ENCODE peak calls at places on chromosomes 13 and 19, in four cellular contexts. One of them, this sample, is unnamed.

GRCh38 chr19:47433121-47433520 is 13.8 kb upstream of the MEIS3 start:
- DNase-seq in stomach: no peak
- DNase-seq in endothelial cell of umbilical vein: no peak
- DNase-seq in HCT116: no peak
- DNase-seq in this sample: no peak

GRCh38 chr19:46716013-46716671 is 772 bp downstream of the PRKD2 start:
- DNase-seq in stomach: peak; percentile 39
- DNase-seq in endothelial cell of umbilical vein: no peak
- DNase-seq in HCT116: no peak
- DNase-seq in this sample: no peak

GRCh38 chr13:98467263-98467985 is 109.5 kb downstream of the STK24 start:
- DNase-seq in stomach: no peak
- DNase-seq in endothelial cell of umbilical vein: no peak
- DNase-seq in HCT116: no peak
- DNase-seq in this sample: no peak

GRCh38 chr13:85974604-85975366 is 175.6 kb upstream of the SLITRK6 start:
- DNase-seq in stomach: no peak
- DNase-seq in endothelial cell of umbilical vein: no peak
- DNase-seq in HCT116: no peak
- DNase-seq in this sample: no peak

GRCh38 chr13:60335531-60335930 is 61.5 kb upstream of the TDRD3 start:
- DNase-seq in stomach: no peak
- DNase-seq in endothelial cell of umbilical vein: peak; percentile 37
- DNase-seq in HCT116: no peak
- DNase-seq in this sample: no peak

GRCh38 chr13:25406377-25406776 is 34.6 kb downstream of the ATP8A2 start:
- DNase-seq in stomach: no peak
- DNase-seq in endothelial cell of umbilical vein: no peak
- DNase-seq in HCT116: peak; percentile 8
- DNase-seq in this sample: no peak

GRCh38 chr19:32830231-32831014 is 39.1 kb downstream of the SLC7A9 start:
- DNase-seq in stomach: no peak
- DNase-seq in endothelial cell of umbilical vein: no peak
- DNase-seq in HCT116: no peak
- DNase-seq in this sample: no peak

GRCh38 chr13:74061939-74062595 is 72.1 kb downstream of the KLF12 start:
- DNase-seq in stomach: no peak
- DNase-seq in endothelial cell of umbilical vein: peak; percentile 34
- DNase-seq in HCT116: no peak
- DNase-seq in this sample: no peak

GRCh38 chr19:16025108-16026101 is 50.9 kb upstream of the TPM4 start:
- DNase-seq in stomach: peak; percentile 54
- DNase-seq in endothelial cell of umbilical vein: peak; percentile 49
- DNase-seq in HCT116: peak; percentile 56
- DNase-seq in this sample: no peak

GRCh38 chr13:29698106-29698505 is 102.6 kb upstream of the SLC7A1 start:
- DNase-seq in stomach: no peak
- DNase-seq in endothelial cell of umbilical vein: no peak
- DNase-seq in HCT116: no peak
- DNase-seq in this sample: no peak

GRCh38 chr13:45231722-45232121 is 30.9 kb upstream of the KCTD4 start:
- DNase-seq in stomach: no peak
- DNase-seq in endothelial cell of umbilical vein: peak; percentile 29
- DNase-seq in HCT116: no peak
- DNase-seq in this sample: no peak

GRCh38 chr19:5966215-5966614 is 11.7 kb downstream of the RANBP3 start:
- DNase-seq in stomach: no peak
- DNase-seq in endothelial cell of umbilical vein: no peak
- DNase-seq in HCT116: no peak
- DNase-seq in this sample: no peak

GRCh38 chr13:100646030-100646673 is 28.4 kb downstream of the TMTC4 start:
- DNase-seq in stomach: peak; percentile 36
- DNase-seq in endothelial cell of umbilical vein: peak; percentile 34
- DNase-seq in HCT116: peak; percentile 15
- DNase-seq in this sample: no peak

GRCh38 chr13:43959291-43959690 is 79.6 kb downstream of the LACC1 start:
- DNase-seq in stomach: no peak
- DNase-seq in endothelial cell of umbilical vein: no peak
- DNase-seq in HCT116: no peak
- DNase-seq in this sample: no peak

GRCh38 chr13:21741396-21741795 is 70.5 kb downstream of the FGF9 start:
- DNase-seq in stomach: no peak
- DNase-seq in endothelial cell of umbilical vein: no peak
- DNase-seq in HCT116: no peak
- DNase-seq in this sample: no peak

GRCh38 chr19:15265849-15266248 is 33.6 kb upstream of the EPHX3 start:
- DNase-seq in stomach: peak; percentile 93
- DNase-seq in endothelial cell of umbilical vein: peak; percentile 97
- DNase-seq in HCT116: no peak
- DNase-seq in this sample: peak; percentile 76

GRCh38 chr13:49585220-49586157 is at the start of gene RCBTB1:
- DNase-seq in stomach: peak; percentile 77
- DNase-seq in endothelial cell of umbilical vein: peak; percentile 69
- DNase-seq in HCT116: peak; percentile 18
- DNase-seq in this sample: peak; percentile 74

GRCh38 chr19:33905473-33905936 is 108.8 kb downstream of the KCTD15 start:
- DNase-seq in stomach: no peak
- DNase-seq in endothelial cell of umbilical vein: peak; percentile 51
- DNase-seq in HCT116: no peak
- DNase-seq in this sample: peak; percentile 16

GRCh38 chr13:98581971-98582702 is 5.2 kb upstream of the STK24 start:
- DNase-seq in stomach: no peak
- DNase-seq in endothelial cell of umbilical vein: peak; percentile 39
- DNase-seq in HCT116: no peak
- DNase-seq in this sample: no peak

GRCh38 chr13:95588721-95589120 is 36.2 kb downstream of the CLDN10 start:
- DNase-seq in stomach: no peak
- DNase-seq in endothelial cell of umbilical vein: no peak
- DNase-seq in HCT116: no peak
- DNase-seq in this sample: no peak

GRCh38 chr13:112353856-112354255 is 22.3 kb upstream of the SPACA7 start:
- DNase-seq in stomach: no peak
- DNase-seq in endothelial cell of umbilical vein: no peak
- DNase-seq in HCT116: no peak
- DNase-seq in this sample: no peak

GRCh38 chr13:35279500-35279899 is 197.0 kb downstream of the MAB21L1 start:
- DNase-seq in stomach: no peak
- DNase-seq in endothelial cell of umbilical vein: no peak
- DNase-seq in HCT116: no peak
- DNase-seq in this sample: no peak

GRCh38 chr13:95231393-95231792 is 69.9 kb downstream of the ABCC4 start:
- DNase-seq in stomach: no peak
- DNase-seq in endothelial cell of umbilical vein: no peak
- DNase-seq in HCT116: no peak
- DNase-seq in this sample: peak; percentile 45

GRCh38 chr13:98997738-98998641 is 20.1 kb upstream of the DOCK9 start:
- DNase-seq in stomach: no peak
- DNase-seq in endothelial cell of umbilical vein: no peak
- DNase-seq in HCT116: no peak
- DNase-seq in this sample: no peak

GRCh38 chr13:50421457-50422130 is 406.4 kb downstream of the KCNRG start:
- DNase-seq in stomach: no peak
- DNase-seq in endothelial cell of umbilical vein: peak; percentile 91
- DNase-seq in HCT116: no peak
- DNase-seq in this sample: no peak

GRCh38 chr19:12779162-12779993 is 4.0 kb upstream of the HOOK2 start:
- DNase-seq in stomach: no peak
- DNase-seq in endothelial cell of umbilical vein: peak; percentile 67
- DNase-seq in HCT116: no peak
- DNase-seq in this sample: no peak

GRCh38 chr19:42023121-42023942 is 29.3 kb upstream of the ATP1A3 start:
- DNase-seq in stomach: no peak
- DNase-seq in endothelial cell of umbilical vein: no peak
- DNase-seq in HCT116: peak; percentile 28
- DNase-seq in this sample: no peak

GRCh38 chr13:50425772-50426171 is 410.5 kb downstream of the KCNRG start:
- DNase-seq in stomach: no peak
- DNase-seq in endothelial cell of umbilical vein: no peak
- DNase-seq in HCT116: no peak
- DNase-seq in this sample: no peak

GRCh38 chr13:76848596-76848995 is 37.6 kb downstream of the KCTD12 start:
- DNase-seq in stomach: no peak
- DNase-seq in endothelial cell of umbilical vein: no peak
- DNase-seq in HCT116: no peak
- DNase-seq in this sample: no peak

GRCh38 chr19:50199254-50199545 is 4.2 kb upstream of the MYH14 start:
- DNase-seq in stomach: peak; percentile 46
- DNase-seq in endothelial cell of umbilical vein: no peak
- DNase-seq in HCT116: no peak
- DNase-seq in this sample: no peak

GRCh38 chr19:15128162-15128770 is 21.1 kb downstream of the SYDE1 start:
- DNase-seq in stomach: no peak
- DNase-seq in endothelial cell of umbilical vein: no peak
- DNase-seq in HCT116: no peak
- DNase-seq in this sample: no peak

GRCh38 chr19:48394331-48395169 is 1.1 kb downstream of the GRIN2D start:
- DNase-seq in stomach: no peak
- DNase-seq in endothelial cell of umbilical vein: no peak
- DNase-seq in HCT116: no peak
- DNase-seq in this sample: no peak

GRCh38 chr19:29668746-29669609 is 3.7 kb downstream of the PLEKHF1 start:
- DNase-seq in stomach: no peak
- DNase-seq in endothelial cell of umbilical vein: no peak
- DNase-seq in HCT116: no peak
- DNase-seq in this sample: no peak

GRCh38 chr13:114146173-114146572 is 13.8 kb upstream of the RASA3 start:
- DNase-seq in stomach: no peak
- DNase-seq in endothelial cell of umbilical vein: no peak
- DNase-seq in HCT116: no peak
- DNase-seq in this sample: no peak

GRCh38 chr13:114145722-114146121 is 13.3 kb upstream of the RASA3 start:
- DNase-seq in stomach: no peak
- DNase-seq in endothelial cell of umbilical vein: no peak
- DNase-seq in HCT116: no peak
- DNase-seq in this sample: no peak

GRCh38 chr13:114145256-114145655 is 12.8 kb upstream of the RASA3 start:
- DNase-seq in stomach: no peak
- DNase-seq in endothelial cell of umbilical vein: no peak
- DNase-seq in HCT116: no peak
- DNase-seq in this sample: no peak

GRCh38 chr13:114147803-114148520 is 15.5 kb upstream of the RASA3 start:
- DNase-seq in stomach: no peak
- DNase-seq in endothelial cell of umbilical vein: no peak
- DNase-seq in HCT116: no peak
- DNase-seq in this sample: no peak

GRCh38 chr13:114146629-114147028 is 14.2 kb upstream of the RASA3 start:
- DNase-seq in stomach: no peak
- DNase-seq in endothelial cell of umbilical vein: no peak
- DNase-seq in HCT116: no peak
- DNase-seq in this sample: no peak
- H3K4me1 ChIP-seq in stomach: peaks cover 17% of the 10 kb centered on the region
- H3K4me1 ChIP-seq in endothelial cell of umbilical vein: no peaks in the 10 kb centered on the region
- H3K4me1 ChIP-seq in HCT116: peaks cover 21% of the 10 kb centered on the region
- H3K4me1 ChIP-seq in this sample: peaks cover 3% of the 10 kb centered on the region

GRCh38 chr19:2164020-2164988 is 571 bp downstream of the DOT1L start:
- DNase-seq in stomach: no peak
- DNase-seq in endothelial cell of umbilical vein: peak; percentile 53
- DNase-seq in HCT116: no peak
- DNase-seq in this sample: no peak
- TF ChIP-seq POLR2A in stomach: no peak
- TF ChIP-seq POLR2A in endothelial cell of umbilical vein: peak; percentile 35
- TF ChIP-seq POLR2A in HCT116: no peak
- TF ChIP-seq POLR2A in this sample: no peak

GRCh38 chr19:40802300-40803169 is 3.5 kb downstream of the EGLN2 start:
- DNase-seq in stomach: peak; percentile 71
- DNase-seq in endothelial cell of umbilical vein: no peak
- DNase-seq in HCT116: no peak
- DNase-seq in this sample: no peak
- TF ChIP-seq POLR2AphosphoS5 in stomach: no peak
- TF ChIP-seq POLR2AphosphoS5 in endothelial cell of umbilical vein: no peak
- TF ChIP-seq POLR2AphosphoS5 in HCT116: no peak
- TF ChIP-seq POLR2AphosphoS5 in this sample: peak; percentile 43

GRCh38 chr13:39052944-39053343 is 14.7 kb downstream of the NHLRC3 start:
- DNase-seq in stomach: no peak
- DNase-seq in endothelial cell of umbilical vein: no peak
- DNase-seq in HCT116: no peak
- DNase-seq in this sample: no peak

GRCh38 chr13:39056018-39056417 is 17.8 kb downstream of the NHLRC3 start:
- DNase-seq in stomach: no peak
- DNase-seq in endothelial cell of umbilical vein: no peak
- DNase-seq in HCT116: no peak
- DNase-seq in this sample: no peak

GRCh38 chr13:39054112-39054511 is 15.9 kb downstream of the NHLRC3 start:
- DNase-seq in stomach: no peak
- DNase-seq in endothelial cell of umbilical vein: no peak
- DNase-seq in HCT116: no peak
- DNase-seq in this sample: no peak

GRCh38 chr13:39062004-39062403 is 23.7 kb downstream of the NHLRC3 start:
- DNase-seq in stomach: no peak
- DNase-seq in endothelial cell of umbilical vein: no peak
- DNase-seq in HCT116: no peak
- DNase-seq in this sample: no peak

GRCh38 chr13:39058040-39058439 is 19.8 kb downstream of the NHLRC3 start:
- DNase-seq in stomach: no peak
- DNase-seq in endothelial cell of umbilical vein: no peak
- DNase-seq in HCT116: no peak
- DNase-seq in this sample: no peak
- H3K4me1 ChIP-seq in stomach: no peaks in the 10 kb centered on the region
- H3K4me1 ChIP-seq in endothelial cell of umbilical vein: no peaks in the 10 kb centered on the region
- H3K4me1 ChIP-seq in HCT116: no peaks in the 10 kb centered on the region
- H3K4me1 ChIP-seq in this sample: no peaks in the 10 kb centered on the region

GRCh38 chr19:19354932-19355331 is 34.3 kb downstream of the MAU2 start:
- DNase-seq in stomach: no peak
- DNase-seq in endothelial cell of umbilical vein: no peak
- DNase-seq in HCT116: no peak
- DNase-seq in this sample: no peak
- TF ChIP-seq POLR2A in stomach: no peak
- TF ChIP-seq POLR2A in endothelial cell of umbilical vein: no peak
- TF ChIP-seq POLR2A in HCT116: no peak
- TF ChIP-seq POLR2A in this sample: no peak